ENCODE peak calls at places on chromosomes 3 and 15, in ten cellular contexts. M is EL; V is fibroblast of lung; K is foreskin keratinocyte; D is ureter; X is CD8-positive, alpha-beta memory T cell; I is GM04503; O is stimulated activated CD8-positive, alpha-beta memory T cell treated with anti-CD3 and anti-CD28 coated beads, Interleukin-2, amount 100 ng/mL, for 48 hours; Q is neural crest cell; G is T-cell. S is an unnamed sample.

GRCh38 chr3:182793663-182794454 is 555 bp downstream of the ATP11B start:
- DNase-seq in M (peak; percentile 65), G (peak; percentile 47), D (peak; percentile 45), V (peak; percentile 40), I (no peak), X (peak; percentile 49), Q (peak; percentile 21), O (peak; percentile 19), K (peak; percentile 38), S (peak; percentile 33)

GRCh38 chr15:62306851-62307504 is 141.9 kb upstream of the C2CD4B start:
- DNase-seq in O (no peak), I (peak; percentile 28), Q (peak; percentile 36), V (peak; percentile 79), K (peak; percentile 40), G (no peak), M (peak; percentile 80), X (no peak), D (peak; percentile 54), S (peak; percentile 22)

GRCh38 chr3:106518516-106518915 is 649.7 kb upstream of the CBLB start:
- DNase-seq in O (no peak), K (peak; percentile 25), I (peak; percentile 42), X (no peak), V (peak; percentile 16), M (peak; percentile 72), D (no peak), G (no peak), Q (no peak), S (no peak)

GRCh38 chr15:79051941-79052731 is 38.4 kb downstream of the RASGRF1 start:
- DNase-seq in Q (no peak), I (no peak), X (no peak), G (no peak), V (no peak), M (no peak), D (no peak), O (no peak), K (no peak), S (no peak)

GRCh38 chr15:64521201-64521600 is 60.8 kb downstream of the ZNF609 start:
- DNase-seq in O (no peak), G (no peak), V (no peak), Q (no peak), D (no peak), K (peak; percentile 14), X (no peak), I (no peak), M (no peak), S (no peak)

GRCh38 chr15:101150723-101151040 is 101.2 kb downstream of the CHSY1 start:
- DNase-seq in X (no peak), O (no peak), K (no peak), Q (no peak), I (no peak), G (no peak), M (no peak), V (no peak), D (no peak), S (no peak)

GRCh38 chr3:52227117-52227516 is 1.7 kb upstream of the TLR9 start:
- DNase-seq in O (no peak), V (no peak), I (no peak), D (no peak), G (no peak), X (no peak), M (no peak), Q (no peak), K (no peak), S (no peak)

GRCh38 chr15:42611532-42611931 is 36.1 kb downstream of the STARD9 start:
- DNase-seq in V (no peak), X (no peak), G (no peak), M (no peak), O (no peak), D (no peak), I (no peak), K (no peak), Q (no peak), S (no peak)

GRCh38 chr3:157491136-157491535 is 12.1 kb downstream of the VEPH1 start:
- DNase-seq in K (no peak), X (no peak), Q (no peak), G (no peak), V (no peak), D (no peak), I (no peak), O (no peak), M (no peak), S (no peak)

S was measured in frontal cortex.